ENCODE peak calls at places on chromosome 20, in four cellular contexts. H is HCT116, R is HepG2, O is K562. X is an unnamed sample.

GRCh38 chr20:61306935-61307475 is 54.9 kb downstream of the CDH4 start:
- DNase-seq in H (no peak), R (no peak), O (no peak), X (no peak)

GRCh38 chr20:19712737-19713260 is 45.3 kb upstream of the RIN2 start:
- DNase-seq in H (no peak), R (no peak), O (no peak), X (no peak)

GRCh38 chr20:2420510-2420909 is 39.8 kb downstream of the TGM6 start:
- DNase-seq in H (no peak), R (no peak), O (no peak), X (no peak)

GRCh38 chr20:62282103-62282502 is 20.7 kb upstream of the ADRM1 start:
- DNase-seq in H (no peak), R (no peak), O (no peak), X (no peak)

GRCh38 chr20:3901028-3901746 is 12.0 kb downstream of the PANK2 start:
- DNase-seq in H (no peak), R (no peak), O (no peak), X (no peak)

GRCh38 chr20:44644384-44645131 is 6.9 kb downstream of the ADA start:
- DNase-seq in H (no peak), R (no peak), O (no peak), X (no peak)

GRCh38 chr20:34017610-34018009 is 23.9 kb downstream of the RALY start:
- DNase-seq in H (no peak), R (no peak), O (no peak), X (no peak)

GRCh38 chr20:58308290-58308679 is 1.2 kb upstream of the RAB22A start:
- DNase-seq in H (no peak), R (no peak), O (no peak), X (no peak)

GRCh38 chr20:45058168-45058850 is 42.6 kb downstream of the KCNS1 start:
- DNase-seq in H (no peak), R (no peak), O (no peak), X (no peak)

GRCh38 chr20:40471261-40471629 is 217.8 kb downstream of the MAFB start:
- DNase-seq in H (no peak), R (no peak), O (peak; percentile 5), X (no peak)

GRCh38 chr20:46400253-46400652 is 6.2 kb downstream of the ELMO2 start:
- DNase-seq in H (no peak), R (no peak), O (no peak), X (no peak)

GRCh38 chr20:46401478-46401860 is 4.9 kb downstream of the ELMO2 start:
- DNase-seq in H (no peak), R (no peak), O (no peak), X (no peak)

GRCh38 chr20:46399401-46399800 is 7.0 kb downstream of the ELMO2 start:
- DNase-seq in H (no peak), R (no peak), O (no peak), X (no peak)

GRCh38 chr20:46400828-46401477 is 5.5 kb downstream of the ELMO2 start:
- DNase-seq in H (no peak), R (no peak), O (no peak), X (no peak)

GRCh38 chr20:46402236-46402886 is 4.1 kb downstream of the ELMO2 start:
- DNase-seq in H (no peak), R (no peak), O (no peak), X (no peak)
- TF ChIP-seq TCF7L2 in H (no peak), R (no peak), O (no peak), X (no peak)

DNA sequence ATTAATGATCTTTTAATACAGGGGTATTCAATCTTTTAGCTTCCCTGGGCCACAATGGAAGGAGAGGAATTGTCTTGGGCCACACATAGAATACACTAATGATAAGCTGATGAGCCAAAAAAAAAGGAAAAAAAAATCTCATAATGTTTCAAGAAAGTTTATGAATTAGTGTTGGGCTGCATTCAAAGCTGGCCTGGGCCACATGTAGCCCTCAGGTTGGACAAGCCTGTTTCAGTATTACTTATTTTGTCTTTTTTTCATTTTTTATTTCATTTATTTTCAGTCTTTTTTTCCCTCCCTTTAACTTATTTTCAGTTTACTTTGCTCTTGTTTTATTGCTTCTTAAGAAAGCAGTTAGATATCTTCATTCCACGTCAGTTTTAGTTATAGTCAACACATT is 2171.8 kb upstream of the DEFB115 start:
- DNase-seq in H (no peak), R (no peak), O (peak; percentile 11), X (no peak)
- H3K9me3 ChIP-seq in H (peaks cover 6% of the 10 kb centered on the region), R (peaks cover 36% of the 10 kb centered on the region), O (no peaks in the 10 kb centered on the region), X (no peaks in the 10 kb centered on the region)

DNA sequence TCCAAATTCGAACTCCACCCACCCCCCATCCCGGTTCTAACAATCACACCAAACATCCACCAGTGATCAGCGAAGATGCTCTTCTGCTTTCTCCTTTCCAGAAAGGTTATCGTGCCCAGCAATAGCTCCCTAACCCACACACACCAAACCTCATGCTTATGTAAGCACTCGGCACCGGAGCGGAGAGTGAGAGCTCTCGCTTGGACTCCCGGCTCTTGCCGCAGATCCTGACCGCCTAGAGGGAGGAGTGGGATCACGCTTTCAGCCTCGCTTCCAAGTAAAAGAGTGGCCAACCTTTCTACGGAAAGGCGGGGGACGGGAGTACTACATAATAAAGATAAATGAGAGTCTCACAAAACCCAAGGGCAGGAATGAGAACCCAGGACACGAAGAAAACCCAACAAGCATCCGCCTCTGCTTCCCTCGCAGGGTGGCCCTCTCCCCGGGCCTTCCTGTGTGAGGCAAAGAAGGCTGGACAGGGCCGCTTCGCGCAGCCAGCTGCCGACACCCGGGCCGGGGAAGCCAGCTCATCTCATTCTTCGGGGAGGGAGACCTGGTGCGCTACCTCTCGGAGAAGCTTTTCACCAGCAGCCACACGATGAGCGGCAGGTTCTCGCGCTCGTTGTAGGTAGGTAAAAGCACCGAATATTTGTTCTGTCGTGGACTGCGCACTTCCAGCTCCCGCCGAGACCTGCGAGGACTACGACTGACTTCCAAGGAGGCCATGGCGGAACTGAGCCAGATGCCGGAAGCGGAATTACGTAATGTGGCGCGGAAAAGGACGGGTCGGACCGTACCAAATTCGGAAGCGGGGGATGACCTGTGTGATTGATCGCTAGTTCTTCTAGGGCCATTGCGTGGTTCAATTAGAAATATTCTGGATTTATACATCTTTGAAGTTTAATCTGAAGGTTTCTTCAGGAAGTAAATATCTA is at the start of gene DPM1:
- DNase-seq in H (no peak), R (peak; percentile 71), O (peak; percentile 93), X (peak; percentile 93)
- TF ChIP-seq REST in H (no peak), R (no peak), O (no peak), X (peak; percentile 47)

DNA sequence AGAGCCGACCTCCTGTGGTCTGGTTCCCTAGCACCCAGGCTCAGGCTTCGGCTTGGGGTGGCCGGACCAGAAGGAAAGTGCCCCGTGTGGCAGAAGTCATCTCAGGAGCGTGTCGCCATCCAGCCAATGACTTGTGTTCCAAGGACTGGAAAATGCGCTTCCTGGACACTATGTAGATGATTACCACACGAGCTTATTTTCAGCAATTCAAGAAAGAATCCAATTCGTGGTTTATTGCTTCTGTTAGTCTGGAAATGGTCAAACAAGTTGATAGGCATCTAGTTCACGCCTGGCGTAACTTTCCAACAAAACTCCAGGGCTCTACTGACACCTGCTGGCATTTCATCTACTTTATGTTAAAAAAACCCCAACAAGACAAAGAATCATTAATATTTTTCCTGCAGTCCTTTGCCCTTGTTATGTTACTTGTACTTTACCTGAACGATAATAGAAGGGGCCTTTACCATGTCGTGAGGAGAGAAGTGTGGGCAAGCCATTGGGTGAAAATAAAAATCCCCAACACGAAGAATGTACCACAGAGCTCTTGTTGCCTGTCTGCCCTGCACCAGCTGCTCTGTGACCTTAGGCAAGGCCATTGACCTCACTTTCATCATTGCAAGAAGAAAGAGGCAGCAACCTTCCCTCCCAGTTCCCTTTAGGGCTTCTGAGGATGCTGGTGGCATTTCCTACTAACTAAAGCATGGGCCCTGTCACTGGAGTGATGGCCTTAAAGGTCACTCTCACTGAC is 154.7 kb upstream of the LAMP5 start:
- DNase-seq in H (peak; percentile 46), R (peak; percentile 67), O (peak; percentile 41), X (peak; percentile 12)
- TF ChIP-seq TCF7L2 in H (no peak), R (no peak), O (no peak), X (no peak)

GRCh38 chr20:59665656-59666555 is 61.6 kb downstream of the PHACTR3 start:
- DNase-seq in H (no peak), R (no peak), O (no peak), X (no peak)
- H3K9me3 ChIP-seq in H (no peaks in the 10 kb centered on the region), R (no peaks in the 10 kb centered on the region), O (no peaks in the 10 kb centered on the region), X (no peaks in the 10 kb centered on the region)

GRCh38 chr20:49687595-49688567 is 25.8 kb downstream of the B4GALT5 start:
- DNase-seq in H (no peak), R (no peak), O (peak; percentile 83), X (no peak)
- TF ChIP-seq REST in H (no peak), R (no peak), O (no peak), X (no peak)

GRCh38 chr20:25021336-25021735 is 28.8 kb upstream of the APMAP start:
- DNase-seq in H (no peak), R (no peak), O (no peak), X (no peak)

GRCh38 chr20:25022680-25023079 is 30.1 kb upstream of the APMAP start:
- DNase-seq in H (no peak), R (no peak), O (no peak), X (no peak)

GRCh38 chr20:25024171-25024570 is 31.6 kb upstream of the APMAP start:
- DNase-seq in H (no peak), R (no peak), O (no peak), X (no peak)

GRCh38 chr20:25025091-25025861 is 32.7 kb downstream of the ACSS1 start:
- DNase-seq in H (no peak), R (no peak), O (no peak), X (no peak)

DNA sequence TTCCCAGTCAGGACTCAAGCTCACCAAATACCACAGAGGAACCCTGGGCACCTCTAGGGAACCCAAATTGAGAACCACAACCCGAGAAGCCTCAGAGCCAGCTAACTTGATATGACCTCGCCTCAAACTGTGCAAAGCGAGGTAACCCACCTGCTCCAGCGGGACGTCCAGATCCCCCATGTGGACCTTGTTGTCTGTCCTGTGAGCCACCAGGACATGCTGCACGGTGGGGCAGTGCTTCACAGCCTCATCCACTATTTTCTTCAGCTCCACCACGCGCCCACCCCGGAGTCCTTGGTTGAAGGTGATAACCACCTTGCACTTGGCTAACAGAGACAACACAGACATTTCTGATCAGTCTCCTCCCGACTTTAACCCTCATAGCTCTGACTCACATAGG is 30.8 kb upstream of the APMAP start:
- DNase-seq in H (no peak), R (no peak), O (no peak), X (no peak)
- TF ChIP-seq TCF7L2 in H (no peak), R (no peak), O (no peak), X (no peak)